ENCODE peak calls at places on chromosomes 16 and 17, in ten cellular contexts. N, E, U, V, W, A, R, G, Q and I are unnamed samples.

GRCh38 chr17:14006249-14006942 is 62.9 kb upstream of the COX10 start:
- DNase-seq in N (no peak), E (no peak), U (no peak), V (no peak), W (no peak), A (no peak), R (no peak), G (no peak), Q (no peak), I (no peak)

GRCh38 chr17:2703606-2704005 is 8.0 kb downstream of the CLUH start:
- DNase-seq in N (no peak), E (no peak), U (no peak), V (no peak), W (no peak), A (no peak), R (no peak), G (no peak), Q (no peak), I (no peak)

GRCh38 chr17:40351185-40352043 is 13.1 kb downstream of the GJD3 start:
- DNase-seq in N (no peak), E (no peak), U (no peak), V (no peak), W (no peak), A (no peak), R (no peak), G (no peak), Q (no peak), I (no peak)

GRCh38 chr17:82201498-82201910 is 11.1 kb downstream of the CCDC57 start:
- DNase-seq in N (no peak), E (no peak), U (no peak), V (no peak), W (no peak), A (no peak), R (no peak), G (no peak), Q (no peak), I (no peak)

GRCh38 chr16:89842471-89843408 is 14.5 kb downstream of the SPIRE2 start:
- DNase-seq in N (no peak), E (no peak), U (no peak), V (peak; percentile 84), W (no peak), A (no peak), R (no peak), G (no peak), Q (no peak), I (no peak)

GRCh38 chr16:842631-843560 is 42.4 kb upstream of the GNG13 start:
- DNase-seq in N (no peak), E (no peak), U (no peak), V (no peak), W (no peak), A (no peak), R (no peak), G (no peak), Q (no peak), I (no peak)

GRCh38 chr17:64006361-64007088 is 8.4 kb downstream of the PRR29 start:
- DNase-seq in N (no peak), E (no peak), U (no peak), V (no peak), W (no peak), A (peak; percentile 56), R (no peak), G (peak; percentile 93), Q (no peak), I (no peak)

GRCh38 chr17:49548506-49549310 is 27.0 kb upstream of the NXPH3 start:
- DNase-seq in N (no peak), E (no peak), U (no peak), V (no peak), W (no peak), A (no peak), R (no peak), G (peak; percentile 62), Q (no peak), I (no peak)

GRCh38 chr17:40073454-40074174 is 10.8 kb downstream of the THRA start:
- DNase-seq in N (no peak), E (no peak), U (no peak), V (no peak), W (no peak), A (no peak), R (no peak), G (no peak), Q (no peak), I (no peak)

GRCh38 chr17:82808921-82809905 is 30.6 kb downstream of the ZNF750 start:
- DNase-seq in N (no peak), E (no peak), U (no peak), V (no peak), W (no peak), A (no peak), R (no peak), G (no peak), Q (no peak), I (no peak)

GRCh38 chr17:19304209-19304608 is 58.3 kb downstream of the B9D1 start:
- DNase-seq in N (peak; percentile 60), E (no peak), U (no peak), V (no peak), W (no peak), A (no peak), R (no peak), G (peak; percentile 81), Q (no peak), I (no peak)

GRCh38 chr17:80737106-80738019 is 192.7 kb downstream of the RPTOR start:
- DNase-seq in N (no peak), E (no peak), U (no peak), V (no peak), W (no peak), A (no peak), R (no peak), G (peak; percentile 72), Q (no peak), I (no peak)

GRCh38 chr17:77735051-77735340 is 223.5 kb upstream of the TNRC6C start:
- DNase-seq in N (no peak), E (no peak), U (no peak), V (no peak), W (no peak), A (no peak), R (no peak), G (no peak), Q (no peak), I (no peak)

GRCh38 chr17:8360751-8361150 is 15.8 kb downstream of the KRABD2 start:
- DNase-seq in N (no peak), E (no peak), U (no peak), V (no peak), W (no peak), A (no peak), R (no peak), G (no peak), Q (no peak), I (no peak)

GRCh38 chr16:11232852-11233726 is 22.9 kb downstream of the SOCS1 start:
- DNase-seq in N (peak; percentile 49), E (no peak), U (peak; percentile 84), V (no peak), W (peak; percentile 66), A (peak; percentile 70), R (no peak), G (peak; percentile 97), Q (peak; percentile 69), I (no peak)

GRCh38 chr17:30922235-30922993 is 669 bp downstream of the ADAP2 start:
- DNase-seq in N (no peak), E (no peak), U (no peak), V (no peak), W (no peak), A (no peak), R (no peak), G (no peak), Q (no peak), I (peak; percentile 44)

GRCh38 chr16:81467072-81467471 is 22.5 kb downstream of the CMIP start:
- DNase-seq in N (no peak), E (no peak), U (no peak), V (no peak), W (no peak), A (no peak), R (no peak), G (no peak), Q (no peak), I (no peak)